ENCODE peak calls at places on chromosome 18, in five cellular contexts. Z, M, N, B and H are unnamed samples.

GRCh38 chr18:66329716-66330115 is 274.2 kb downstream of the CDH19 start:
- DNase-seq in Z (peak), M (no peak), N (no peak), B (no peak), H (no peak)

GRCh38 chr18:28124239-28125029 is 52.5 kb downstream of the CDH2 start:
- DNase-seq in Z (no peak), M (no peak), N (no peak), B (no peak), H (no peak)

GRCh38 chr18:79905389-79905911 is 46.0 kb downstream of the SLC66A2 start:
- DNase-seq in Z (peak), M (peak), N (no peak), B (no peak), H (no peak)

GRCh38 chr18:23580677-23581367 is 5.5 kb downstream of the NPC1 start:
- DNase-seq in Z (no peak), M (no peak), N (no peak), B (no peak), H (no peak)

GRCh38 chr18:79983253-79983652 is 5.1 kb downstream of the TXNL4A start:
- DNase-seq in Z (no peak), M (peak), N (no peak), B (no peak), H (no peak)

GRCh38 chr18:69267895-69268294 is 132.8 kb upstream of the DOK6 start:
- DNase-seq in Z (no peak), M (no peak), N (no peak), B (no peak), H (no peak)

GRCh38 chr18:3712485-3712884 is 262.5 kb downstream of the TGIF1 start:
- DNase-seq in Z (no peak), M (no peak), N (no peak), B (no peak), H (no peak)

GRCh38 chr18:2337552-2338141 is 233.7 kb downstream of the METTL4 start:
- DNase-seq in Z (peak), M (no peak), N (peak), B (no peak), H (peak)

GRCh38 chr18:44341759-44342158 is 338.9 kb upstream of the SETBP1 start:
- DNase-seq in Z (no peak), M (no peak), N (no peak), B (no peak), H (no peak)

GRCh38 chr18:58856881-58857280 is 7.8 kb upstream of the ZNF532 start:
- DNase-seq in Z (no peak), M (no peak), N (no peak), B (no peak), H (no peak)

GRCh38 chr18:79388043-79388442 is 7.7 kb upstream of the NFATC1 start:
- DNase-seq in Z (no peak), M (peak), N (peak), B (no peak), H (no peak)

GRCh38 chr18:36899289-36899688 is 70.4 kb downstream of the KIAA1328 start:
- DNase-seq in Z (no peak), M (no peak), N (peak), B (no peak), H (no peak)

GRCh38 chr18:69400253-69400975 is at the start of gene DOK6:
- DNase-seq in Z (peak), M (peak), N (peak), B (peak), H (no peak)

GRCh38 chr18:78422336-78422735 is 557.3 kb upstream of the SALL3 start:
- DNase-seq in Z (no peak), M (no peak), N (no peak), B (no peak), H (no peak)

GRCh38 chr18:33062834-33063364 is 290.1 kb upstream of the KLHL14 start:
- DNase-seq in Z (no peak), M (no peak), N (no peak), B (no peak), H (no peak)

GRCh38 chr18:57728941-57729511 is 74.1 kb downstream of the ATP8B1 start:
- DNase-seq in Z (no peak), M (peak), N (no peak), B (no peak), H (no peak)

GRCh38 chr18:2905802-2906521 is 59.2 kb downstream of the EMILIN2 start:
- DNase-seq in Z (no peak), M (peak), N (peak), B (peak), H (peak)

GRCh38 chr18:21513292-21513691 is 87.2 kb downstream of the ESCO1 start:
- DNase-seq in Z (no peak), M (no peak), N (no peak), B (no peak), H (no peak)

GRCh38 chr18:470661-471501 is 29.6 kb downstream of the COLEC12 start:
- DNase-seq in Z (no peak), M (no peak), N (no peak), B (no peak), H (no peak)

GRCh38 chr18:21117385-21118135 is 5.9 kb upstream of the ROCK1 start:
- DNase-seq in Z (no peak), M (no peak), N (no peak), B (no peak), H (no peak)

GRCh38 chr18:3821524-3821923 is 371.6 kb downstream of the TGIF1 start:
- DNase-seq in Z (no peak), M (no peak), N (no peak), B (no peak), H (no peak)

GRCh38 chr18:41643427-41643826 is 311.6 kb upstream of the PIK3C3 start:
- DNase-seq in Z (no peak), M (no peak), N (no peak), B (no peak), H (no peak)

GRCh38 chr18:57910817-57911216 is 107.7 kb upstream of the ATP8B1 start:
- DNase-seq in Z (peak), M (no peak), N (peak), B (no peak), H (peak)

GRCh38 chr18:73980289-73980979 is 167.2 kb downstream of the FBXO15 start:
- DNase-seq in Z (peak), M (no peak), N (no peak), B (no peak), H (no peak)
- TF ChIP-seq CTCF in Z (peak), M (no peak), N (no peak), B (peak), H (no peak)

GRCh38 chr18:62555135-62555534 is 32.3 kb downstream of the ZCCHC2 start:
- DNase-seq in Z (no peak), M (no peak), N (no peak), B (no peak), H (no peak)
- TF ChIP-seq CTCF in Z (no peak), M (no peak), N (no peak), B (no peak), H (no peak)

GRCh38 chr18:56238576-56238975 is 399.8 kb downstream of the TXNL1 start:
- DNase-seq in Z (no peak), M (no peak), N (no peak), B (no peak), H (no peak)
- TF ChIP-seq CTCF in Z (no peak), M (no peak), N (no peak), B (peak), H (no peak)

GRCh38 chr18:9681217-9681616 is 26.9 kb upstream of the RAB31 start:
- DNase-seq in Z (no peak), M (no peak), N (no peak), B (no peak), H (no peak)

GRCh38 chr18:9682572-9682971 is 25.5 kb upstream of the RAB31 start:
- DNase-seq in Z (no peak), M (no peak), N (no peak), B (no peak), H (no peak)

GRCh38 chr18:9688036-9688741 is 19.9 kb upstream of the RAB31 start:
- DNase-seq in Z (no peak), M (no peak), N (no peak), B (no peak), H (no peak)

GRCh38 chr18:9684901-9685738 is 23.0 kb upstream of the RAB31 start:
- DNase-seq in Z (no peak), M (no peak), N (no peak), B (no peak), H (no peak)

DNA sequence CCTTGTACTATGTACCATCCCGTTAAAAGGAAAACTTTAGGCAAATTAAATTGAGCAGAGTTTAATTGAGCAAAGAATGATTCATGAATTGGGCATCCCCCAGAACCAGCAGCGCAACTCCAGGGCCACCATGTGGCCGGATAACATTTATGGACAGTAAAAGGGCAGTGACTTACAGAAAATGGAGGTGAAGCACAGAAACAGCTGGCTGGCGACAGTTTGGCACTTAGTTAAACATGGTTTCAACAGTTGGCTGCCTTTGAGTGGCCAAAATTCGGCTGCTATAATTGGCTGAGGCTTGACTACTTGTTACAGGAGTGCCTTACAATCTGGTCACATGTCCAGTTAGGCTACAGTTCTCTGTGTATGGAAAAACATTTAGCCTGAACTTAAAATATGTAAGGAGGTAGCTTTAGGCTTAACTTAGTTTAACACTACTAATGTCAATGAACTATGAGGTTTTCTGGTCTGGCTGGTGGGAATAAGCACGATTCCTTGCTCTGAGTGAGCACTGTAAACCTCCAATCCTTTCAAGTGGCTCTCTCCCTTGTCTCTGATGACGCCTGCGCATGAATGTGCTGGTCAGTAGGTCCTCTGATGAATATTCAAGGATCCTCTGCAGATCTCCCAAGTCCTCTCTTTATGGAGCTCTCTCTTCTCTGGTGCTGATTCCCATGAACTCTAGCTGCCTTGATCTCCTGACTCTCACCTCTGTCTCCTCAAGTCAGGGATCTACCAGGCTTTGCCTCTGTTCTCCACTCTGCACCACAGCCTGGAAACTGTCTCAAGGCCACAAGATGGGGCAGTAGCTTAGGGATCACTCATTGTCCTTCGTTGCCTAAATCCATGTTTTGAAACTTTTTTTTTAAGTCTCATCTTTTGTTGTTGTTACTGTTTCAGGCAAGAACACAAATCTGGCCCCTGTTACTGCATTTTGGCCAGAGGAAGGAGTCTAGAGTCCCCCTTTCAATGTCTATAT is 24.4 kb upstream of the RAB31 start:
- DNase-seq in Z (no peak), M (peak), N (no peak), B (no peak), H (no peak)
- TF ChIP-seq CTCF in Z (peak), M (no peak), N (peak), B (no peak), H (peak)